ENCODE peak calls at places on chromosome 9, in seven cellular contexts. One of them, this sample, is unnamed.

GRCh38 chr9:86955554-86955953 is 8.2 kb upstream of the GAS1 start:
- DNase-seq in endodermal cell: no peak
- DNase-seq in stomach: no peak
- DNase-seq in Peyer's patch: no peak
- DNase-seq in kidney epithelial cell: no peak
- DNase-seq in coronary artery: no peak
- DNase-seq in fibroblast of lung: no peak
- DNase-seq in this sample: no peak

GRCh38 chr9:18531127-18531526 is 57.2 kb downstream of the ADAMTSL1 start:
- DNase-seq in endodermal cell: no peak
- DNase-seq in stomach: no peak
- DNase-seq in Peyer's patch: no peak
- DNase-seq in kidney epithelial cell: no peak
- DNase-seq in coronary artery: no peak
- DNase-seq in fibroblast of lung: peak; percentile 15
- DNase-seq in this sample: no peak

GRCh38 chr9:104836235-104836634 is 72.3 kb downstream of the NIPSNAP3B start:
- DNase-seq in endodermal cell: no peak
- DNase-seq in stomach: no peak
- DNase-seq in Peyer's patch: no peak
- DNase-seq in kidney epithelial cell: no peak
- DNase-seq in coronary artery: no peak
- DNase-seq in fibroblast of lung: no peak
- DNase-seq in this sample: no peak

GRCh38 chr9:121743441-121744001 is 92.1 kb downstream of the DAB2IP start:
- DNase-seq in endodermal cell: peak; percentile 91
- DNase-seq in stomach: peak; percentile 90
- DNase-seq in Peyer's patch: peak; percentile 23
- DNase-seq in kidney epithelial cell: peak; percentile 61
- DNase-seq in coronary artery: peak; percentile 92
- DNase-seq in fibroblast of lung: peak; percentile 90
- DNase-seq in this sample: no peak

GRCh38 chr9:136225748-136226679 is 19.6 kb downstream of the QSOX2 start:
- DNase-seq in endodermal cell: peak; percentile 96
- DNase-seq in stomach: peak; percentile 74
- DNase-seq in Peyer's patch: peak; percentile 84
- DNase-seq in kidney epithelial cell: no peak
- DNase-seq in coronary artery: no peak
- DNase-seq in fibroblast of lung: peak; percentile 47
- DNase-seq in this sample: no peak

GRCh38 chr9:127116088-127116726 is 6.2 kb downstream of the ANGPTL2 start:
- DNase-seq in endodermal cell: no peak
- DNase-seq in stomach: no peak
- DNase-seq in Peyer's patch: no peak
- DNase-seq in kidney epithelial cell: no peak
- DNase-seq in coronary artery: no peak
- DNase-seq in fibroblast of lung: no peak
- DNase-seq in this sample: no peak

GRCh38 chr9:70398145-70398556 is 16.3 kb downstream of the KLF9 start:
- DNase-seq in endodermal cell: no peak
- DNase-seq in stomach: no peak
- DNase-seq in Peyer's patch: peak; percentile 59
- DNase-seq in kidney epithelial cell: no peak
- DNase-seq in coronary artery: no peak
- DNase-seq in fibroblast of lung: no peak
- DNase-seq in this sample: no peak

GRCh38 chr9:99356512-99356971 is 134.5 kb downstream of the SEC61B start:
- DNase-seq in endodermal cell: no peak
- DNase-seq in stomach: no peak
- DNase-seq in Peyer's patch: no peak
- DNase-seq in kidney epithelial cell: no peak
- DNase-seq in coronary artery: no peak
- DNase-seq in fibroblast of lung: peak; percentile 72
- DNase-seq in this sample: no peak

GRCh38 chr9:124940521-124940893 is 376 bp downstream of the GOLGA1 start:
- DNase-seq in endodermal cell: no peak
- DNase-seq in stomach: no peak
- DNase-seq in Peyer's patch: peak; percentile 43
- DNase-seq in kidney epithelial cell: no peak
- DNase-seq in coronary artery: no peak
- DNase-seq in fibroblast of lung: no peak
- DNase-seq in this sample: no peak

GRCh38 chr9:109861918-109862317 is 81.9 kb downstream of the PALM2AKAP2 start:
- DNase-seq in endodermal cell: no peak
- DNase-seq in stomach: no peak
- DNase-seq in Peyer's patch: no peak
- DNase-seq in kidney epithelial cell: no peak
- DNase-seq in coronary artery: no peak
- DNase-seq in fibroblast of lung: peak; percentile 30
- DNase-seq in this sample: no peak

GRCh38 chr9:127162046-127162445 is 39.6 kb upstream of the ANGPTL2 start:
- DNase-seq in endodermal cell: peak; percentile 36
- DNase-seq in stomach: no peak
- DNase-seq in Peyer's patch: no peak
- DNase-seq in kidney epithelial cell: no peak
- DNase-seq in coronary artery: no peak
- DNase-seq in fibroblast of lung: peak; percentile 44
- DNase-seq in this sample: no peak

GRCh38 chr9:75967556-75967955 is 77.1 kb downstream of the PCSK5 start:
- DNase-seq in endodermal cell: no peak
- DNase-seq in stomach: no peak
- DNase-seq in Peyer's patch: no peak
- DNase-seq in kidney epithelial cell: no peak
- DNase-seq in coronary artery: no peak
- DNase-seq in fibroblast of lung: no peak
- DNase-seq in this sample: no peak

GRCh38 chr9:20664501-20664900 is 19.6 kb upstream of the FOCAD start:
- DNase-seq in endodermal cell: no peak
- DNase-seq in stomach: no peak
- DNase-seq in Peyer's patch: no peak
- DNase-seq in kidney epithelial cell: no peak
- DNase-seq in coronary artery: no peak
- DNase-seq in fibroblast of lung: no peak
- DNase-seq in this sample: no peak

GRCh38 chr9:99299214-99300102 is 77.4 kb downstream of the SEC61B start:
- DNase-seq in endodermal cell: peak; percentile 58
- DNase-seq in stomach: no peak
- DNase-seq in Peyer's patch: no peak
- DNase-seq in kidney epithelial cell: peak; percentile 42
- DNase-seq in coronary artery: no peak
- DNase-seq in fibroblast of lung: peak; percentile 77
- DNase-seq in this sample: peak; percentile 24

GRCh38 chr9:126650830-126651341 is 37.2 kb downstream of the LMX1B start:
- DNase-seq in endodermal cell: no peak
- DNase-seq in stomach: no peak
- DNase-seq in Peyer's patch: no peak
- DNase-seq in kidney epithelial cell: no peak
- DNase-seq in coronary artery: no peak
- DNase-seq in fibroblast of lung: no peak
- DNase-seq in this sample: no peak

GRCh38 chr9:89177021-89177400 is 1.6 kb downstream of the SHC3 start:
- DNase-seq in endodermal cell: peak; percentile 61
- DNase-seq in stomach: no peak
- DNase-seq in Peyer's patch: no peak
- DNase-seq in kidney epithelial cell: no peak
- DNase-seq in coronary artery: no peak
- DNase-seq in fibroblast of lung: peak; percentile 74
- DNase-seq in this sample: no peak

GRCh38 chr9:98995971-98996504 is 52.3 kb downstream of the COL15A1 start:
- DNase-seq in endodermal cell: no peak
- DNase-seq in stomach: no peak
- DNase-seq in Peyer's patch: no peak
- DNase-seq in kidney epithelial cell: no peak
- DNase-seq in coronary artery: peak; percentile 59
- DNase-seq in fibroblast of lung: no peak
- DNase-seq in this sample: no peak

GRCh38 chr9:110328763-110329162 is 8.9 kb downstream of the TXNDC8 start:
- DNase-seq in endodermal cell: no peak
- DNase-seq in stomach: no peak
- DNase-seq in Peyer's patch: no peak
- DNase-seq in kidney epithelial cell: no peak
- DNase-seq in coronary artery: no peak
- DNase-seq in fibroblast of lung: no peak
- DNase-seq in this sample: no peak

GRCh38 chr9:113389451-113389850 is 11.6 kb downstream of the ALAD start:
- DNase-seq in endodermal cell: no peak
- DNase-seq in stomach: no peak
- DNase-seq in Peyer's patch: no peak
- DNase-seq in kidney epithelial cell: no peak
- DNase-seq in coronary artery: no peak
- DNase-seq in fibroblast of lung: no peak
- DNase-seq in this sample: no peak

DNA sequence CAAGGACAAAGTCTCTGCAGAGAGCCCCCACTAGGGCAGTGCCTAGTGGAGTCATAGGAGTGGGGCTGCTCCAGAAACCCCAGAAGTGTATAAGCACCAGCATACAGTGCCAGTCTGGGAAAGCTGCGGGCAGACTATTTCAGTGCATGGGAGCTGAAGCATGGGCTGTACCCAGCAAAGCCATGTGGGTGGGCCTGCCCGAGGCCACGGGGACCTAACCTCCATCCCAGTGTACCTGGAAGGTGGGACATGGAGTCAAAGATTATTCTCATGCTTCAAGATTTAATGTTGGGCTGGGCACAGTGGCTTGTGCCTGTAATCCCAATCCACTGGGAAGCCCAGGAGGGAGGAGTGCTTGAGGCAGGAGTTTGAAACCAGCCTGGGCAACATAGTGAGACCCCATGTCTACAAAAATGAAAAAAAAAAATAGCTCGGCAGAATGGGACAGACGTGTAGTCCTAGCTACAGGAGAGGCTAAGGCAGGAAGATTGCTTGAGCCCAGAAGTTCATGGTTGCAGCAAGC is 36.7 kb downstream of the PTPDC1 start:
- DNase-seq in endodermal cell: no peak
- DNase-seq in stomach: no peak
- DNase-seq in Peyer's patch: no peak
- DNase-seq in kidney epithelial cell: no peak
- DNase-seq in coronary artery: no peak
- DNase-seq in fibroblast of lung: no peak
- DNase-seq in this sample: no peak
- H3K4me3 ChIP-seq in endodermal cell: no peak overlapping the region
- H3K4me3 ChIP-seq in stomach: no peak overlapping the region
- H3K4me3 ChIP-seq in Peyer's patch: no peak overlapping the region
- H3K4me3 ChIP-seq in kidney epithelial cell: no peak overlapping the region
- H3K4me3 ChIP-seq in coronary artery: no peak overlapping the region
- H3K4me3 ChIP-seq in fibroblast of lung: no peak overlapping the region
- H3K4me3 ChIP-seq in this sample: no peak overlapping the region

GRCh38 chr9:134295101-134295745 is 31.0 kb upstream of the RXRA start:
- DNase-seq in endodermal cell: peak; percentile 85
- DNase-seq in stomach: no peak
- DNase-seq in Peyer's patch: no peak
- DNase-seq in kidney epithelial cell: no peak
- DNase-seq in coronary artery: no peak
- DNase-seq in fibroblast of lung: no peak
- DNase-seq in this sample: no peak

GRCh38 chr9:134295746-134296250 is 30.5 kb upstream of the RXRA start:
- DNase-seq in endodermal cell: no peak
- DNase-seq in stomach: no peak
- DNase-seq in Peyer's patch: no peak
- DNase-seq in kidney epithelial cell: no peak
- DNase-seq in coronary artery: no peak
- DNase-seq in fibroblast of lung: no peak
- DNase-seq in this sample: no peak

GRCh38 chr9:134293031-134293521 is 33.2 kb upstream of the RXRA start:
- DNase-seq in endodermal cell: peak; percentile 56
- DNase-seq in stomach: no peak
- DNase-seq in Peyer's patch: no peak
- DNase-seq in kidney epithelial cell: no peak
- DNase-seq in coronary artery: no peak
- DNase-seq in fibroblast of lung: no peak
- DNase-seq in this sample: no peak

GRCh38 chr9:134293576-134294227 is 32.6 kb upstream of the RXRA start:
- DNase-seq in endodermal cell: no peak
- DNase-seq in stomach: no peak
- DNase-seq in Peyer's patch: no peak
- DNase-seq in kidney epithelial cell: no peak
- DNase-seq in coronary artery: no peak
- DNase-seq in fibroblast of lung: peak; percentile 11
- DNase-seq in this sample: no peak

GRCh38 chr9:134294228-134295071 is 31.8 kb upstream of the RXRA start:
- DNase-seq in endodermal cell: no peak
- DNase-seq in stomach: peak; percentile 65
- DNase-seq in Peyer's patch: no peak
- DNase-seq in kidney epithelial cell: no peak
- DNase-seq in coronary artery: no peak
- DNase-seq in fibroblast of lung: no peak
- DNase-seq in this sample: no peak
- H3K4me3 ChIP-seq in endodermal cell: no peak overlapping the region
- H3K4me3 ChIP-seq in stomach: peak overlapping the region; percentile 14
- H3K4me3 ChIP-seq in Peyer's patch: peak overlapping the region; percentile 12
- H3K4me3 ChIP-seq in kidney epithelial cell: no peak overlapping the region
- H3K4me3 ChIP-seq in coronary artery: peak overlapping the region; percentile 60
- H3K4me3 ChIP-seq in fibroblast of lung: no peak overlapping the region
- H3K4me3 ChIP-seq in this sample: no peak overlapping the region

DNA sequence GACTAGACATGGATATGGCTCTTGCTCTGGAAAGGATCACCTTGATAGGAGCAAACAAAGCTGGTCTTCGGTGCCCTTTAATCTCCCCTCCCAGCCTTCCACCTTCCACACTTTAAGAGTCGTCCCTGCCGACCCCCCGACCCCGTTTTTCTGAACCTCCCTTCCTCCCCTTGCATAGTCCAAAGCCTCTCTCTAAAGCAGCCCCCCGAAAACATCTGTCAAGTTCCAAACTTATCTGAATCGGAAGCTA is 423 bp upstream of the NUP214 start:
- DNase-seq in endodermal cell: no peak
- DNase-seq in stomach: no peak
- DNase-seq in Peyer's patch: no peak
- DNase-seq in kidney epithelial cell: no peak
- DNase-seq in coronary artery: no peak
- DNase-seq in fibroblast of lung: no peak
- DNase-seq in this sample: no peak
- H3K4me3 ChIP-seq in endodermal cell: peak overlapping the region; percentile 95
- H3K4me3 ChIP-seq in stomach: peak overlapping the region; percentile 95
- H3K4me3 ChIP-seq in Peyer's patch: peak overlapping the region; percentile 60
- H3K4me3 ChIP-seq in kidney epithelial cell: peak overlapping the region; percentile 78
- H3K4me3 ChIP-seq in coronary artery: peak overlapping the region; percentile 92
- H3K4me3 ChIP-seq in fibroblast of lung: peak overlapping the region; percentile 97
- H3K4me3 ChIP-seq in this sample: peak overlapping the region; percentile 100

GRCh38 chr9:34372598-34373011 is 4.1 kb downstream of the MYORG start:
- DNase-seq in endodermal cell: peak; percentile 71
- DNase-seq in stomach: no peak
- DNase-seq in Peyer's patch: no peak
- DNase-seq in kidney epithelial cell: no peak
- DNase-seq in coronary artery: no peak
- DNase-seq in fibroblast of lung: no peak
- DNase-seq in this sample: no peak

GRCh38 chr9:34373749-34374148 is 2.9 kb downstream of the MYORG start:
- DNase-seq in endodermal cell: no peak
- DNase-seq in stomach: no peak
- DNase-seq in Peyer's patch: no peak
- DNase-seq in kidney epithelial cell: no peak
- DNase-seq in coronary artery: no peak
- DNase-seq in fibroblast of lung: no peak
- DNase-seq in this sample: no peak

GRCh38 chr9:34370335-34370969 is 6.2 kb downstream of the MYORG start:
- DNase-seq in endodermal cell: no peak
- DNase-seq in stomach: no peak
- DNase-seq in Peyer's patch: no peak
- DNase-seq in kidney epithelial cell: no peak
- DNase-seq in coronary artery: no peak
- DNase-seq in fibroblast of lung: no peak
- DNase-seq in this sample: no peak

GRCh38 chr9:34371886-34372597 is 4.7 kb downstream of the MYORG start:
- DNase-seq in endodermal cell: no peak
- DNase-seq in stomach: no peak
- DNase-seq in Peyer's patch: no peak
- DNase-seq in kidney epithelial cell: no peak
- DNase-seq in coronary artery: no peak
- DNase-seq in fibroblast of lung: no peak
- DNase-seq in this sample: no peak

GRCh38 chr9:34370970-34371880 is 5.5 kb downstream of the MYORG start:
- DNase-seq in endodermal cell: no peak
- DNase-seq in stomach: no peak
- DNase-seq in Peyer's patch: no peak
- DNase-seq in kidney epithelial cell: no peak
- DNase-seq in coronary artery: no peak
- DNase-seq in fibroblast of lung: peak; percentile 11
- DNase-seq in this sample: no peak
- H3K4me3 ChIP-seq in endodermal cell: no peak overlapping the region
- H3K4me3 ChIP-seq in stomach: no peak overlapping the region
- H3K4me3 ChIP-seq in Peyer's patch: peak overlapping the region; percentile 15
- H3K4me3 ChIP-seq in kidney epithelial cell: peak overlapping the region; percentile 30
- H3K4me3 ChIP-seq in coronary artery: peak overlapping the region; percentile 21
- H3K4me3 ChIP-seq in fibroblast of lung: no peak overlapping the region
- H3K4me3 ChIP-seq in this sample: peak overlapping the region; percentile 53

This sample was measured in AG04449.